ENCODE peak calls at places on chromosomes 13 and 19, in eight cellular contexts. L is A549, R is HepG2, G is heart left ventricle, J is IMR-90, A is HCT116, W is upper lobe of left lung, S is body of pancreas. N is an unnamed sample. For H3K4me1, the result is how much of the 10 kb centered on the place peaks cover.

GRCh38 chr13:98246538-98247172 is 69.6 kb upstream of the RNF113B start:
- ATAC-seq in L (no peak), S (peak), G (no peak), R (peak), A (no peak), W (no peak), J (no peak), N (no peak)

GRCh38 chr13:70424428-70424827 is 316.2 kb upstream of the KLHL1 start:
- ATAC-seq in W (no peak), R (no peak), G (no peak), A (no peak), S (peak), L (no peak), J (no peak), N (no peak)

GRCh38 chr13:44748439-44748838 is 172.3 kb upstream of the TSC22D1 start:
- ATAC-seq in G (no peak), A (no peak), R (no peak), S (no peak), L (no peak), J (no peak), W (no peak), N (no peak)

GRCh38 chr19:4709440-4710280 is 14.0 kb downstream of the DPP9 start:
- ATAC-seq in J (no peak), L (no peak), A (no peak), S (peak), G (no peak), R (no peak), W (no peak), N (no peak)

GRCh38 chr19:1490020-1490310 is 185 bp downstream of the PCSK4 start:
- ATAC-seq in G (no peak), R (no peak), W (no peak), A (no peak), J (no peak), L (peak), S (no peak), N (no peak)

GRCh38 chr13:75364131-75364713 is 117.7 kb downstream of the TBC1D4 start:
- ATAC-seq in A (no peak), S (no peak), J (no peak), G (no peak), L (no peak), R (peak), W (no peak), N (no peak)

GRCh38 chr19:48085904-48086864 is 24.4 kb downstream of the PLA2G4C start:
- ATAC-seq in L (peak), S (no peak), W (no peak), R (peak), G (no peak), J (no peak), A (peak), N (no peak)

GRCh38 chr19:17200408-17201079 is 14.6 kb upstream of the USE1 start:
- ATAC-seq in A (no peak), G (no peak), W (no peak), R (peak), S (no peak), L (no peak), J (no peak), N (no peak)

GRCh38 chr19:49591731-49592485 is 926 bp downstream of the PRR12 start:
- ATAC-seq in S (no peak), G (no peak), J (no peak), A (peak), W (no peak), R (no peak), L (peak), N (no peak)

GRCh38 chr19:45791744-45792481 is 732 bp downstream of the DMWD start:
- ATAC-seq in R (no peak), G (no peak), S (no peak), W (no peak), A (no peak), L (no peak), J (peak), N (no peak)

GRCh38 chr19:45794627-45795026 is 2.0 kb upstream of the DMWD start:
- ATAC-seq in J (no peak), R (no peak), G (no peak), S (no peak), L (no peak), W (no peak), A (no peak), N (no peak)

GRCh38 chr19:45793178-45793564 is 526 bp upstream of the DMWD start:
- ATAC-seq in S (no peak), J (no peak), L (no peak), G (no peak), A (no peak), R (no peak), W (no peak), N (no peak)

GRCh38 chr19:45790942-45791341 is 1.7 kb downstream of the DMWD start:
- ATAC-seq in J (no peak), G (no peak), L (no peak), W (no peak), S (no peak), A (no peak), R (no peak), N (no peak)

GRCh38 chr19:45792482-45793177 is at the start of gene DMWD:
- ATAC-seq in J (peak), W (peak), R (peak), S (peak), L (peak), G (peak), A (peak), N (peak)
- TF ChIP-seq POLR2A in J (peak), W (no peak), R (peak), S (no peak), L (peak), G (peak), A (no peak), N (peak)

GRCh38 chr19:10291554-10292205 is 1.9 kb downstream of the ICAM5 start:
- ATAC-seq in G (no peak), R (peak), J (peak), A (peak), W (peak), S (peak), L (peak), N (peak)

GRCh38 chr19:10293637-10294367 is 4.0 kb downstream of the ICAM5 start:
- ATAC-seq in R (no peak), J (no peak), L (no peak), W (no peak), G (no peak), A (no peak), S (no peak), N (no peak)

GRCh38 chr19:10292789-10293636 is 3.3 kb downstream of the ICAM5 start:
- ATAC-seq in R (no peak), W (no peak), A (no peak), J (no peak), G (no peak), S (no peak), L (no peak), N (no peak)

GRCh38 chr19:10290876-10291553 is 1.3 kb downstream of the ICAM5 start:
- ATAC-seq in G (peak), J (peak), W (peak), L (peak), A (peak), R (peak), S (peak), N (peak)

GRCh38 chr19:10292206-10292788 is 2.5 kb downstream of the ICAM5 start:
- ATAC-seq in L (peak), A (peak), G (peak), W (peak), S (peak), J (peak), R (peak), N (peak)
- H3K4me1 ChIP-seq in L (under half), A (under half), G (half or more), W (half or more), S (half or more), J (under half), R (half or more), N (under half)

DNA sequence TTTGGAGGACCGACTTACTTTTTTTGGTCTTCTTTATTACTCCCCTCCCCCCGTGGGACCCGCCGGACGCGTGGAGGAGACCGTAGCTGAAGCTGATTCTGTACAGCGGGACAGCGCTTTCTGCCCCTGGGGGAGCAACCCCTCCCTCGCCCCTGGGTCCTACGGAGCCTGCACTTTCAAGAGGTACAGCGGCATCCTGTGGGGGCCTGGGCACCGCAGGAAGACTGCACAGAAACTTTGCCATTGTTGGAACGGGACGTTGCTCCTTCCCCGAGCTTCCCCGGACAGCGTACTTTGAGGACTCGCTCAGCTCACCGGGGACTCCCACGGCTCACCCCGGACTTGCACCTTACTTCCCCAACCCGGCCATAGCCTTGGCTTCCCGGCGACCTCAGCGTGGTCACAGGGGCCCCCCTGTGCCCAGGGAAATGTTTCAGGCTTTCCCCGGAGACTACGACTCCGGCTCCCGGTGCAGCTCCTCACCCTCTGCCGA is 409 bp downstream of the FOSB start:
- ATAC-seq in J (no peak), L (no peak), W (peak), A (peak), R (peak), S (no peak), G (peak), N (no peak)
- TF ChIP-seq POLR2A in J (no peak), L (no peak), W (no peak), A (no peak), R (no peak), S (no peak), G (no peak), N (no peak)

DNA sequence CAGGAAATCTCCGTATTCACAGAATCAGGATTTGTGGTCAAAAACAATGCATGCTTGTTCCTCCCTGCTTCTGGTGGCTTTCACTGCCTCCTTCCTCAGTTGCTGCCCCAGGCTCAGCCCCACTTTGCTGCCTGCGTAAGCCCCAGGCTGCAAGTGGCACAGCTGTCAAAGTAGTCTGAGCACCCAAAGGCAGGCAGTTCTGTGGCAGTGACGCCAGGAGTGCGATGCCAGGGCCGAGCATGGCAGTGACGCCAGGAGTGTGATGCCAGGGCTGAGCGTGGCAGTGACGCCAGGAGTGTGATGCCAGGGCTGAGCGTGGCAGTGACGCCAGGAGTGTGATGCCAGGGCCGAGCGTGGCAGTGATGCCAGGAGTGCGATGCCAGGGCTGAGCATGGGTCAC is 77.3 kb upstream of the GPR183 start:
- ATAC-seq in J (no peak), W (no peak), A (no peak), S (no peak), R (no peak), L (no peak), G (no peak), N (no peak)
- H3K4me1 ChIP-seq in J (under half), W (under half), A (under half), S (under half), R (under half), L (under half), G (under half), N (under half)

GRCh38 chr19:42247631-42248199 is 5.3 kb upstream of the GSK3A start:
- ATAC-seq in R (no peak), A (no peak), L (no peak), G (no peak), W (no peak), J (no peak), S (no peak), N (no peak)

GRCh38 chr19:42248270-42249148 is 6.1 kb upstream of the GSK3A start:
- ATAC-seq in J (no peak), S (no peak), R (no peak), L (no peak), G (no peak), W (no peak), A (no peak), N (no peak)

GRCh38 chr19:42249149-42249750 is 5.7 kb downstream of the ERF start:
- ATAC-seq in W (no peak), A (no peak), L (no peak), R (no peak), S (no peak), J (no peak), G (no peak), N (no peak)

GRCh38 chr19:42246143-42246868 is 3.9 kb upstream of the GSK3A start:
- ATAC-seq in A (no peak), S (no peak), W (no peak), R (no peak), L (no peak), G (peak), J (no peak), N (no peak)

DNA sequence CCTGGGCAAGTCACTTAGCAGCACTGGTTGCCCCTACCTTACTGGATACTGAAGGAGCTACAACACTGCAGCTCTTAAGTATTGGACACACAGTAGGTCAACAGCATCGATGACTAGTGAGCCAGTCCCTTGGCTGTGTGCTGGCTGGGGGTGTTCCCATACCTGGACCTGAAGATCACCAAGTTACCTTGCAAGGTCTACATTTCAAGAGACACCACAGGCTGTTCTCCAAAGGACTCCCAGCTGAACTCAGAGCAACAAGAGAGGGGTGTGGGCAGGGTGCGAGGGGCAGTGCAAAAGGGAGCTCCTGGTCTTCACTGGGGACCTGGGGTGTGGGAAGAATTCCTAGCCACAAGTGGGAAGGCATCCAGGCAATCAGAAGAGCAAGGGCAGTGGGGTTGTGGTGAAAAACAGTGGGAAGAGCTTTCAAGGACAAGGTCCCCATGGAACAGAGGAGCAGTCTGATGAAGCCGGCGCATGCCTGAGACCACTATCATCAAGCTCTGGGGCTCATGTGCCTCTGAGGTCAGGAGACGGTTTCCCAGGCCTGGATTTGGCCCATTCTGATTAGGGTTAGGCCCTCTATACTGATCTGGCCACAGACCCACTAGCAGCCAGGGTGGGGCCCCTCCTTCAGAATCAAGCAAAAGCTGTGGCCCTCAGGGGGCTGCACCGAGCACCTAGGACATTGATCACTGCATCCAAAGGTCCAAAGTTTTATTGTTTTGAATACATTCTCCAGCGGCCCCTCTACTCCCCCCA is 4.6 kb upstream of the GSK3A start:
- ATAC-seq in J (no peak), L (no peak), A (no peak), G (no peak), S (no peak), R (no peak), W (no peak), N (no peak)
- TF ChIP-seq POLR2A in J (no peak), L (no peak), A (no peak), G (no peak), S (no peak), R (no peak), W (no peak), N (no peak)

GRCh38 chr13:35961002-35961401 is 170.2 kb downstream of the DCLK1 start:
- ATAC-seq in S (no peak), R (no peak), W (no peak), L (no peak), A (no peak), G (no peak), J (no peak), N (no peak)
- H3K4me1 ChIP-seq in S (under half), R (under half), W (under half), L (under half), A (under half), G (under half), J (under half), N (under half)

GRCh38 chr19:42268704-42269517 is at the start of gene CIC:
- ATAC-seq in S (peak), R (peak), A (peak), G (peak), W (peak), L (peak), J (peak), N (peak)
- TF ChIP-seq POLR2A in S (no peak), R (peak), A (no peak), G (no peak), W (no peak), L (no peak), J (no peak), N (no peak)

GRCh38 chr19:18847516-18848463 is 16.0 kb downstream of the UPF1 start:
- ATAC-seq in G (peak), L (no peak), A (no peak), W (peak), R (no peak), J (no peak), S (no peak), N (no peak)
- H3K4me1 ChIP-seq in G (half or more), L (under half), A (under half), W (half or more), R (under half), J (under half), S (half or more), N (under half)

DNA sequence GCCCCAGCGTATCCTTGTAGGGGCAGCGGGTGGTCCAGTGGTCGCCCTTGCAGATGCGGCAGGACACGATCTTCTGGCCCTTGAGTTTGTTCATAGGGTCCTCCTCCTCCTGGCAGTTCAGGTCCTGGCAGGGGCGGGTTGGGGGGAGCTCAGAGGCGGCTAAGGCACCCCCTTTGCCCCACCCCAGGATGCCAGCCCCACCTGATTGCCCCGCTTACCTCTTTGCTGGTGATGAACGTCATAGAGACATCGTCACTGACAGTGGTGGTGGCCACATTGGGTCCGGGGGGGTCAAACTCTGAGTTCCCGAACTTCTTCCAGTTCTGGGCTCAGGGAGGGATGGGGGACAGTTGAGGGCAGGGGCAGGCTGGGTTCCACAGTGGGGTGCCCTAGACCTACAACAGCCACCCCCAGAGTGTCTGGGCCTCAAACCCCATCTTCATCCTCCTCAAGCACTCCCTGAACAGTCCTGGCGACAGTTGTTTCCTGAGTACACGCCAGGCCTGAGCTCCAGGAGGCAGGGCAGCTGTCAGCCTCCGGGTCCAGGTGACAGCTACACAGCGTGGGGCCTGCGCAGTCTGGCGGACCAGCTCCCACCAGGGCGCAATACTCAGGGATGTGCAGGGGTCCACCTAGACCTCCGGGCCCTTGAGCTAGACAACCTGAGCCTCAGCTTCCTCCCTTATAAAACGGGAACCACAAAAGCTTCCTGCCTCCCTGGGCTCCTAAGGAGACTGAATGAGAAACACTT is 2.7 kb downstream of the EIF3G start:
- ATAC-seq in R (no peak), W (no peak), G (no peak), J (no peak), S (no peak), A (no peak), L (no peak), N (no peak)
- TF ChIP-seq POLR2A in R (no peak), W (no peak), G (no peak), J (no peak), S (no peak), A (no peak), L (no peak), N (no peak)

GRCh38 chr13:90237852-90238251 is 1109.6 kb upstream of the MIR17HG start:
- ATAC-seq in L (no peak), S (no peak), J (no peak), R (no peak), G (no peak), A (no peak), W (no peak), N (no peak)

GRCh38 chr13:90230311-90230710 is 1117.2 kb upstream of the MIR17HG start:
- ATAC-seq in A (no peak), J (no peak), G (no peak), L (no peak), S (no peak), R (no peak), W (no peak), N (no peak)

GRCh38 chr13:90232291-90232690 is 1115.2 kb upstream of the MIR17HG start:
- ATAC-seq in S (no peak), G (no peak), L (no peak), A (no peak), W (no peak), J (no peak), R (no peak), N (no peak)

GRCh38 chr13:90238433-90238832 is 1109.1 kb upstream of the MIR17HG start:
- ATAC-seq in W (no peak), S (no peak), G (no peak), R (no peak), J (no peak), A (no peak), L (no peak), N (no peak)

GRCh38 chr13:90233933-90234672 is 1113.4 kb upstream of the MIR17HG start:
- ATAC-seq in G (no peak), W (no peak), A (no peak), J (no peak), L (no peak), S (no peak), R (no peak), N (no peak)
- H3K4me1 ChIP-seq in G (under half), W (under half), A (under half), J (under half), L (under half), S (under half), R (under half), N (under half)

N was measured in gastroesophageal sphincter.